ENCODE peak calls at places on chromosomes 12 and 14, in ten cellular contexts. W is DMS79 treated with DMSO at 0.1 percent for 48 hours; A is central memory CD4-positive, alpha-beta T cell; S is C1 segment of cervical spinal cord; N is heart left ventricle; C is heart right ventricle; Q is nephron progenitor cell; X is NCI-H1092 treated with DMSO at 0.1 percent for 48 hours; E is GM23338; J is A549. F is an unnamed sample.

GRCh38 chr14:65170768-65171251 is 68.5 kb upstream of the MAX start:
- DNase-seq in W (no peak), A (peak), S (peak), N (no peak), C (peak), Q (peak), X (no peak), E (peak), J (peak), F (no peak)

GRCh38 chr12:95909871-95910270 is 32.5 kb downstream of the CCDC38 start:
- DNase-seq in W (no peak), A (no peak), S (no peak), N (no peak), C (no peak), Q (no peak), X (no peak), E (no peak), J (no peak), F (no peak)

GRCh38 chr14:31835049-31835448 is 242.1 kb upstream of the ARHGAP5 start:
- DNase-seq in W (no peak), A (no peak), S (no peak), N (no peak), C (no peak), Q (no peak), X (no peak), E (no peak), J (no peak), F (no peak)

GRCh38 chr12:98845957-98846356 is 200.9 kb downstream of the APAF1 start:
- DNase-seq in W (no peak), A (no peak), S (no peak), N (no peak), C (no peak), Q (no peak), X (no peak), E (no peak), J (no peak), F (no peak)

GRCh38 chr12:23771230-23771949 is 178.1 kb downstream of the SOX5 start:
- DNase-seq in W (no peak), A (no peak), S (peak), N (no peak), C (peak), Q (no peak), X (no peak), E (no peak), J (no peak), F (no peak)

GRCh38 chr14:67537736-67538135 is 4.6 kb downstream of the PLEKHH1 start:
- DNase-seq in W (no peak), A (no peak), S (no peak), N (no peak), C (no peak), Q (no peak), X (no peak), E (no peak), J (no peak), F (no peak)

GRCh38 chr14:20164462-20164861 is 25.8 kb downstream of the OR4N5 start:
- DNase-seq in W (no peak), A (no peak), S (no peak), N (no peak), C (no peak), Q (no peak), X (no peak), E (no peak), J (no peak), F (no peak)

GRCh38 chr12:172732-173161 is 41.2 kb downstream of the SLC6A12 start:
- DNase-seq in W (no peak), A (no peak), S (no peak), N (peak), C (no peak), Q (no peak), X (no peak), E (no peak), J (no peak), F (no peak)

GRCh38 chr12:114685320-114685781 is 1.4 kb upstream of the TBX3 start:
- DNase-seq in W (no peak), A (no peak), S (no peak), N (no peak), C (no peak), Q (no peak), X (no peak), E (peak), J (no peak), F (no peak)

GRCh38 chr12:51393676-51394545 is 2.7 kb upstream of the GALNT6 start:
- DNase-seq in W (no peak), A (peak), S (no peak), N (no peak), C (peak), Q (no peak), X (no peak), E (no peak), J (no peak), F (peak)

GRCh38 chr12:69196302-69197288 is 42.8 kb upstream of the CPSF6 start:
- DNase-seq in W (no peak), A (no peak), S (no peak), N (no peak), C (no peak), Q (no peak), X (no peak), E (peak), J (no peak), F (no peak)

GRCh38 chr14:68787235-68787727 is 5.6 kb downstream of the ZFP36L1 start:
- DNase-seq in W (no peak), A (peak), S (peak), N (no peak), C (no peak), Q (no peak), X (no peak), E (peak), J (no peak), F (no peak)

GRCh38 chr12:27383429-27384260 is 51.0 kb downstream of the BMAL2 start:
- DNase-seq in W (peak), A (peak), S (peak), N (peak), C (peak), Q (peak), X (peak), E (peak), J (peak), F (peak)

GRCh38 chr12:31922341-31923062 is 36.7 kb upstream of the RESF1 start:
- DNase-seq in W (no peak), A (no peak), S (no peak), N (no peak), C (no peak), Q (no peak), X (no peak), E (peak), J (no peak), F (no peak)

GRCh38 chr14:50312734-50313054 is 570 bp downstream of the DMAC2L start:
- DNase-seq in W (peak), A (peak), S (no peak), N (no peak), C (no peak), Q (no peak), X (peak), E (no peak), J (no peak), F (no peak)

GRCh38 chr12:6791931-6792520 is 2.7 kb downstream of the CD4 start:
- DNase-seq in W (no peak), A (no peak), S (no peak), N (no peak), C (no peak), Q (no peak), X (no peak), E (no peak), J (no peak), F (no peak)